ENCODE peak calls at places on chromosomes 1 and 21, in four cellular contexts. Q is A549, F is HepG2, C is K562. O is an unnamed sample.
A peak's percentile ranks its signal among the peaks of the same experiment; 100 is the strongest.

GRCh38 chr1:193326296-193326695 is 139.9 kb upstream of the B3GALT2 start:
- DNase-seq in Q (no peak), F (no peak), C (no peak), O (no peak)

GRCh38 chr1:226634156-226634588 is 85.6 kb downstream of the STUM start:
- DNase-seq in Q (peak; percentile 61), F (peak; percentile 35), C (peak; percentile 83), O (peak; percentile 96)

GRCh38 chr1:36083635-36084501 is at the start of gene TEKT2:
- DNase-seq in Q (no peak), F (no peak), C (no peak), O (peak; percentile 90)

GRCh38 chr1:244429818-244430217 is 21.9 kb downstream of the ADSS2 start:
- DNase-seq in Q (no peak), F (no peak), C (no peak), O (no peak)

GRCh38 chr1:6301526-6301925 is 40.6 kb upstream of the GPR153 start:
- DNase-seq in Q (no peak), F (no peak), C (no peak), O (no peak)

GRCh38 chr1:79252598-79252997 is 246.1 kb upstream of the ADGRL4 start:
- DNase-seq in Q (no peak), F (no peak), C (no peak), O (no peak)

GRCh38 chr1:94095112-94095637 is 25.8 kb downstream of the ABCA4 start:
- DNase-seq in Q (no peak), F (no peak), C (no peak), O (no peak)

GRCh38 chr1:22048351-22049192 is 3.9 kb upstream of the CDC42 start:
- DNase-seq in Q (no peak), F (peak; percentile 85), C (peak; percentile 94), O (no peak)

GRCh38 chr1:31153423-31153822 is 86.3 kb downstream of the NKAIN1 start:
- DNase-seq in Q (no peak), F (no peak), C (no peak), O (no peak)

GRCh38 chr1:230263573-230264195 is 162.4 kb downstream of the PGBD5 start:
- DNase-seq in Q (no peak), F (no peak), C (no peak), O (no peak)

GRCh38 chr1:15128077-15128476 is 25.5 kb upstream of the TMEM51 start:
- DNase-seq in Q (no peak), F (no peak), C (no peak), O (no peak)

GRCh38 chr1:2459757-2460156 is 16.3 kb upstream of the PLCH2 start:
- DNase-seq in Q (no peak), F (no peak), C (no peak), O (no peak)

GRCh38 chr1:27137022-27137542 is 17.8 kb downstream of the SLC9A1 start:
- DNase-seq in Q (no peak), F (no peak), C (peak; percentile 78), O (no peak)

GRCh38 chr1:112686417-112686816 is 12.0 kb downstream of the MOV10 start:
- DNase-seq in Q (no peak), F (no peak), C (peak; percentile 9), O (no peak)

GRCh38 chr1:112688781-112689193 is 14.3 kb downstream of the MOV10 start:
- DNase-seq in Q (no peak), F (no peak), C (no peak), O (no peak)

GRCh38 chr1:112687785-112688496 is 13.5 kb downstream of the MOV10 start:
- DNase-seq in Q (no peak), F (no peak), C (no peak), O (no peak)

GRCh38 chr1:112686835-112687234 is 12.4 kb downstream of the MOV10 start:
- DNase-seq in Q (no peak), F (no peak), C (peak; percentile 69), O (no peak)

DNA sequence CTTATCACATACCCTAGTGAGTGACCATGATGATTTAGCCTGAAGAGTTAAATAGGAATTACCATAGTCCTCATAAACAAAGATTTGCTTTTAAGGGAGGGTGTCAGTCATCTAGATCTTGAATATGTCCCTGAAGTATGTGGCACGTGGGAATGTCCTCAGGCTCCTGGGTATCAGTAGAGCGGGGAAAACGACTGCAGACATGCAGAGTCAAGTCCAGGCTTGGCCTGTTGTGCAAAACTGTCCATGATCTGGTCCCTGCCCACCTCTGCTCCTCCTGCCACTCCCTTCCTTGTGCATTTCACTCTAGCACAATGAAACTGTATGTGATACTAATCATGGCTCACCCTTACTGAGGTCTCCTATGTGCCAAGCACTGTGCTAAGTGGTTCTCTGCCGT is 12.9 kb downstream of the MOV10 start:
- DNase-seq in Q (no peak), F (no peak), C (peak; percentile 5), O (no peak)
- TF ChIP-seq MAFK in Q (no peak), F (no peak), C (no peak), O (no peak)

GRCh38 chr1:68178821-68179490 is 53.4 kb downstream of the WLS start:
- DNase-seq in Q (no peak), F (no peak), C (no peak), O (no peak)

GRCh38 chr1:68175621-68176398 is 56.5 kb downstream of the WLS start:
- DNase-seq in Q (no peak), F (no peak), C (no peak), O (no peak)

GRCh38 chr1:68168545-68169065 is 63.7 kb downstream of the WLS start:
- DNase-seq in Q (no peak), F (no peak), C (no peak), O (no peak)

GRCh38 chr1:68174173-68175113 is 57.9 kb downstream of the WLS start:
- DNase-seq in Q (peak; percentile 18), F (no peak), C (no peak), O (no peak)

DNA sequence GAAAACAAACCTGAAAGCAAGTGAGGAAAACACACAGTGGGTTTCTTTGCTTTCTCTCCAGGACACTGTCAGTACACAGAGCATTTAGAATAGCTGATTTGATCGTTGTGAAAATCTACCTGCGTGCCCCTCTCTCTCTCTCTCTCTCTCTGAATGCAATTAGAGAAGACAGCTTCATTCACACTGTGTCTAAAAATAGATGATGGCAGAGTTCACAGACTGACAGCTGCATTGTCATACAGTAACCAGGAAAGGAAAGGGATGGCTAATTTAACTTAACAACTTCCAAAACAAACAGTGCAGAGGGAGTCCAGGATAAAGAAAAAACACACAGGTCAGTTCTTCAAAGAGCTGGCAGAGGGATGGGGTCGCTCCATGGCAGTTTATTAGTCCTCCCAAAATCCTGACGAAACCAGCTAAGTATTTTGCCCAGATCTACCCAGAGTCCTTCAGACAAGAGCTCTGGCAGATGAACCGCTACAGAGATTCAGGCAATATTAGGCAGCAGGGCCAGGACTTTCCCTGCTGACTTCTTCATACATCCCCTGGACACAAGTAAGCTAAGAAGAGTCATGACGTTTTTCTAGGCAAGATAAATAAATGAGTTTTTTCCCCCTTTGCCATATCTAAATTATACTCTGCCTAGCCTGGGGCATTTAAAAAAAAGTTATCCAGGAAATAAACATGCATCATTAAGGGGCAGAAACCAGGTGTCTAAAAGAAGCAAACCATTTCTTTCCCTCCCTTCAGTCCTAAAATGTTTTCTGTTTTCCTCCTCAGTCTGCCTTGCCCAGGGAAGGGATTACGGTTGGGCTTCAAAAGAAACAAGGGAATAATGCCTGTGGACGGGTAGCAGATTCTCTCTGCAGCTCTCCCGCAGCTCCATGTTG is 58.8 kb downstream of the WLS start:
- DNase-seq in Q (no peak), F (no peak), C (no peak), O (no peak)
- TF ChIP-seq EP300 in Q (no peak), F (no peak), C (no peak), O (no peak)

GRCh38 chr21:36615274-36615964 is 83.5 kb upstream of the SIM2 start:
- DNase-seq in Q (peak; percentile 6), F (peak; percentile 40), C (peak; percentile 28), O (no peak)
- TF ChIP-seq MAFK in Q (no peak), F (no peak), C (no peak), O (no peak)

DNA sequence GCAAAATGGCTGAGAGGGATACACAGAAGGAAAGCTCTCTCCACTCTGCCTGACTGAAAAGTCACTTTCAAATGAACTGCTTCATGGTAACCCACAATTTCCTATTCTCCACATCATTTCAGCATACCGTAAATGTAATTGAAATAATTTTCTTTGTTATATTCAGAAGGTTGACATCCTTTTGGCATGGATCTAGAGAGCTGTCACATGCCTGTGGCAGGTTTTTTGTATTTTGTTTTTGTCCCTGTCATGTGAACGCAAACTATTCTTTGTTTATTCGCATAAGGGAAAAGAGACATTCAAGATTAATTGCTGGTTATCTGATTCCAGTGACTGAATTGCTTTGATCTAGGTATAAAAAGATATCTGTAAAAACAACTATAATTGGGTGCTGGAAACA is 1808.1 kb downstream of the NCAM2 start:
- DNase-seq in Q (no peak), F (no peak), C (no peak), O (no peak)
- TF ChIP-seq EP300 in Q (no peak), F (no peak), C (no peak), O (no peak)

GRCh38 chr1:24042375-24042774 is 62.2 kb upstream of the SRSF10 start:
- DNase-seq in Q (no peak), F (no peak), C (no peak), O (no peak)

GRCh38 chr1:24048205-24048869 is 63.6 kb downstream of the MYOM3 start:
- DNase-seq in Q (no peak), F (no peak), C (no peak), O (no peak)

GRCh38 chr1:24045766-24046165 is 65.6 kb upstream of the SRSF10 start:
- DNase-seq in Q (no peak), F (no peak), C (no peak), O (no peak)

GRCh38 chr1:24047101-24047459 is 64.9 kb downstream of the MYOM3 start:
- DNase-seq in Q (peak; percentile 58), F (peak; percentile 37), C (no peak), O (no peak)

DNA sequence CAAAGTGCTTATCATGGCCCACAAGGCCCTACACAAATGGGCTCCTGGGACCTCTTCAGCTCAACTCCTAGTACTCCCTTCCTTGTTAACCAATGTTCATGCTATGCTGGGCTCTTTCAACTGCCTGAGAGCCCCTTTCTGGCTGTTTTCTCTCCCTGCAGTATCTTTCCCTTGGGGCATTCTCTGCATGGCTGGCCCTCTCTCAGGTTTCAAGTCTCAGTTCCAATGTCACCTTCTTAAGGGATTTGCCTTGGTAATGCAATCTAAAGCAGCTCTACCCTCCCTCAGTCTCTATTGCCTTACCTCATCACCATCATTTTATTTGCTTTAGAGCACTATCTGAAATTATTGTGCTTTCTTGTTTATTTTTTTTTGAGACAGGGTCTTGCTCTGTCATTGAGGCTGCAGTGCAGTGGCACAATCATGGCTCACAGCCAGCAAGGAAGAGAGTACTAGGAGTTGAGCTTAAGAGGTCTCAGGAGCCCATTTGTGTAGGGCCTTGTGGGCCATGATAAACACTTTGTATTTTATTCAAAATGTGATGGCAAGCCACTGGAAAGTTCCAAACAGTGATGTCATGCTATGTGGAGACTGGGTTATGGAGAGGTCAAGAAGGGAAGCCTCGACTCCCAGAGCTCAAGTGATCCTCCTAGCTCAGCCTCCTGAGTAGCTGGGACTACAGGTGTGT is 63.4 kb upstream of the SRSF10 start:
- DNase-seq in Q (no peak), F (no peak), C (no peak), O (no peak)
- TF ChIP-seq MAFK in Q (no peak), F (no peak), C (no peak), O (no peak)

DNA sequence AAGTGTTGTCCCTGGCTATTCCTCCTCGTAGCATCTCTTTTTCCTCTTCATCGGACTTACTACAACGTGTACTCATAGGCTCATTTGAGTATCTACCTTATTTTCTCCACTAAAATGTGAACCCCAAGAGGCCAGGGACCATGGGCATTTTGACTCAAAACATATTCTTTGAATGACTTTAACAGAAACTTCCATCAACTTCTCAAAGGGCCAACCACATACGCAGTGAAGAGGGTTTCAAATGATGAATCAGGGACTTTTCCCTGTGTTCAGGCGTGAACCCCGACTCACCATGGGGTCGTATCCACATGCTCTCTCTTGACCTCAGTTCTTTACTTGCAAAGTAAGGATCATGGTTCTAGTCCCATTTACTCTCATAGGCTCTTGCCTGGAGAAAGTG is 20.2 kb upstream of the GPR137B start:
- DNase-seq in Q (no peak), F (no peak), C (no peak), O (no peak)
- TF ChIP-seq EP300 in Q (no peak), F (no peak), C (no peak), O (no peak)

GRCh38 chr21:24840287-24840686 is 767.0 kb downstream of the MRPL39 start:
- DNase-seq in Q (no peak), F (no peak), C (no peak), O (peak; percentile 21)
- TF ChIP-seq MAFK in Q (no peak), F (no peak), C (no peak), O (no peak)